ENCODE peak calls at places on chromosomes 7 and 10, in ten cellular contexts. Z, C, M, K, J, N, E, U, X and F are unnamed samples.

GRCh38 chr7:141053626-141054025 is 20.2 kb upstream of the TMEM178B start:
- DNase-seq in Z (no peak), C (peak), M (no peak), K (no peak), J (no peak), N (no peak), E (no peak), U (no peak), X (no peak), F (no peak)

GRCh38 chr7:106421181-106421762 is 136.5 kb upstream of the NAMPT start:
- DNase-seq in Z (peak), C (no peak), M (peak), K (no peak), J (peak), N (no peak), E (peak), U (no peak), X (peak), F (peak)

GRCh38 chr7:136953386-136953785 is 84.9 kb downstream of the CHRM2 start:
- DNase-seq in Z (no peak), C (no peak), M (no peak), K (no peak), J (no peak), N (no peak), E (peak), U (no peak), X (peak), F (peak)

GRCh38 chr10:9302142-9302746 is 1247.8 kb downstream of the GATA3 start:
- DNase-seq in Z (peak), C (no peak), M (no peak), K (no peak), J (no peak), N (no peak), E (peak), U (no peak), X (peak), F (peak)

GRCh38 chr7:632831-633210 is 93.7 kb upstream of the DNAAF5 start:
- DNase-seq in Z (no peak), C (no peak), M (no peak), K (no peak), J (no peak), N (no peak), E (no peak), U (no peak), X (no peak), F (no peak)

GRCh38 chr10:72086466-72087391 is 1.6 kb downstream of the SPOCK2 start:
- DNase-seq in Z (no peak), C (peak), M (peak), K (no peak), J (no peak), N (no peak), E (no peak), U (peak), X (no peak), F (peak)

GRCh38 chr7:1172666-1173523 is 12.9 kb upstream of the ZFAND2A start:
- DNase-seq in Z (no peak), C (no peak), M (no peak), K (no peak), J (no peak), N (no peak), E (no peak), U (no peak), X (no peak), F (no peak)

GRCh38 chr7:131145026-131145425 is 182.7 kb upstream of the MKLN1 start:
- DNase-seq in Z (no peak), C (no peak), M (no peak), K (no peak), J (no peak), N (no peak), E (no peak), U (no peak), X (no peak), F (no peak)

GRCh38 chr7:1065263-1066260 is 21.2 kb downstream of the GPR146 start:
- DNase-seq in Z (no peak), C (peak), M (peak), K (peak), J (no peak), N (no peak), E (no peak), U (peak), X (peak), F (peak)

GRCh38 chr10:29784175-29784773 is 149.5 kb upstream of the SVIL start:
- DNase-seq in Z (peak), C (no peak), M (peak), K (no peak), J (no peak), N (no peak), E (peak), U (no peak), X (peak), F (peak)

GRCh38 chr10:3636356-3637181 is 148.4 kb downstream of the KLF6 start:
- DNase-seq in Z (no peak), C (no peak), M (no peak), K (peak), J (no peak), N (no peak), E (no peak), U (no peak), X (no peak), F (no peak)

GRCh38 chr10:102231357-102232318 is 5.5 kb downstream of the ELOVL3 start:
- DNase-seq in Z (no peak), C (no peak), M (peak), K (peak), J (no peak), N (no peak), E (no peak), U (no peak), X (no peak), F (peak)

GRCh38 chr10:21527634-21528451 is 2.4 kb upstream of the SKIDA1 start:
- DNase-seq in Z (no peak), C (no peak), M (no peak), K (no peak), J (no peak), N (no peak), E (no peak), U (no peak), X (peak), F (no peak)

GRCh38 chr10:23439452-23439919 is 611 bp downstream of the OTUD1 start:
- DNase-seq in Z (no peak), C (no peak), M (no peak), K (peak), J (no peak), N (no peak), E (no peak), U (no peak), X (peak), F (no peak)

GRCh38 chr7:33459340-33459751 is 330.0 kb downstream of the BBS9 start:
- DNase-seq in Z (peak), C (no peak), M (no peak), K (peak), J (peak), N (no peak), E (peak), U (no peak), X (peak), F (peak)

GRCh38 chr10:123154943-123155505 is 822 bp downstream of the BUB3 start:
- DNase-seq in Z (peak), C (no peak), M (peak), K (no peak), J (no peak), N (no peak), E (no peak), U (no peak), X (peak), F (no peak)

GRCh38 chr10:23331567-23332290 is 12.9 kb downstream of the C10orf67 start:
- DNase-seq in Z (no peak), C (no peak), M (no peak), K (no peak), J (no peak), N (no peak), E (no peak), U (no peak), X (peak), F (no peak)

GRCh38 chr7:149873074-149873967 is 448 bp upstream of the ATP6V0E2 start:
- DNase-seq in Z (peak), C (peak), M (peak), K (peak), J (peak), N (no peak), E (peak), U (peak), X (peak), F (peak)

GRCh38 chr7:155847821-155848435 is 35.7 kb upstream of the SHH start:
- DNase-seq in Z (no peak), C (no peak), M (no peak), K (no peak), J (no peak), N (no peak), E (no peak), U (no peak), X (no peak), F (no peak)

GRCh38 chr7:132653364-132653930 is 77.2 kb upstream of the PLXNA4 start:
- DNase-seq in Z (no peak), C (no peak), M (no peak), K (no peak), J (no peak), N (no peak), E (no peak), U (no peak), X (no peak), F (no peak)

GRCh38 chr10:126234630-126235029 is 153.6 kb downstream of the ADAM12 start:
- DNase-seq in Z (no peak), C (no peak), M (no peak), K (no peak), J (no peak), N (no peak), E (no peak), U (no peak), X (no peak), F (no peak)

GRCh38 chr7:150910996-150911422 is 58.7 kb downstream of the AOC1 start:
- DNase-seq in Z (no peak), C (no peak), M (no peak), K (no peak), J (no peak), N (no peak), E (no peak), U (no peak), X (no peak), F (no peak)

GRCh38 chr7:117837841-117838240 is 35.4 kb downstream of the CTTNBP2 start:
- DNase-seq in Z (no peak), C (no peak), M (no peak), K (no peak), J (peak), N (no peak), E (no peak), U (no peak), X (no peak), F (no peak)

GRCh38 chr7:13751771-13752170 is 237.7 kb downstream of the ETV1 start:
- DNase-seq in Z (no peak), C (no peak), M (no peak), K (no peak), J (no peak), N (no peak), E (no peak), U (no peak), X (no peak), F (no peak)

GRCh38 chr7:133699390-133699789 is 427.8 kb upstream of the LRGUK start:
- DNase-seq in Z (no peak), C (no peak), M (no peak), K (no peak), J (no peak), N (no peak), E (no peak), U (no peak), X (peak), F (no peak)

GRCh38 chr7:156090988-156091387 is 278.7 kb upstream of the SHH start:
- DNase-seq in Z (no peak), C (no peak), M (no peak), K (no peak), J (no peak), N (no peak), E (no peak), U (no peak), X (no peak), F (no peak)

GRCh38 chr7:121913947-121914346 is 41.0 kb downstream of the PTPRZ1 start:
- DNase-seq in Z (no peak), C (no peak), M (no peak), K (no peak), J (no peak), N (no peak), E (no peak), U (no peak), X (no peak), F (no peak)

GRCh38 chr10:1519391-1519790 is 217.9 kb downstream of the ADARB2 start:
- DNase-seq in Z (no peak), C (no peak), M (no peak), K (no peak), J (no peak), N (no peak), E (no peak), U (no peak), X (no peak), F (no peak)

GRCh38 chr7:154867068-154867467 is 135.9 kb downstream of the PAXIP1 start:
- DNase-seq in Z (no peak), C (no peak), M (no peak), K (no peak), J (no peak), N (no peak), E (no peak), U (no peak), X (no peak), F (no peak)

GRCh38 chr10:88125766-88126165 is 262.3 kb downstream of the PTEN start:
- DNase-seq in Z (no peak), C (no peak), M (no peak), K (no peak), J (no peak), N (no peak), E (no peak), U (no peak), X (no peak), F (no peak)

GRCh38 chr7:104958278-104958903 is 55.6 kb upstream of the KMT2E start:
- DNase-seq in Z (no peak), C (no peak), M (no peak), K (no peak), J (no peak), N (no peak), E (no peak), U (no peak), X (peak), F (no peak)

GRCh38 chr10:96665306-96665705 is 55.0 kb downstream of the PIK3AP1 start:
- DNase-seq in Z (no peak), C (no peak), M (no peak), K (no peak), J (no peak), N (no peak), E (peak), U (no peak), X (no peak), F (peak)

GRCh38 chr7:42186181-42186580 is 50.8 kb downstream of the GLI3 start:
- DNase-seq in Z (no peak), C (no peak), M (no peak), K (peak), J (no peak), N (no peak), E (no peak), U (no peak), X (no peak), F (no peak)

GRCh38 chr10:101146392-101147251 is 15.5 kb downstream of the TLX1 start:
- DNase-seq in Z (no peak), C (no peak), M (no peak), K (peak), J (no peak), N (no peak), E (no peak), U (no peak), X (no peak), F (peak)

GRCh38 chr10:13218878-13219277 is 15.3 kb downstream of the UCMA start:
- DNase-seq in Z (no peak), C (no peak), M (no peak), K (no peak), J (no peak), N (no peak), E (no peak), U (no peak), X (no peak), F (no peak)